ENCODE peak calls at places on chromosome 21, in four cellular contexts. B is lower lobe of right lung, S is activated T-helper 1 cell treated with Interleukin-2 at 50 U/mL for 16 hours, P is anterior cingulate cortex. D is an unnamed sample.

GRCh38 chr21:37532868-37533780 is 166.6 kb downstream of the DYRK1A start:
- DNase-seq in B (no peak), S (no peak), P (no peak), D (no peak)

GRCh38 chr21:28644762-28645161 is 347.9 kb downstream of the LTN1 start:
- DNase-seq in B (no peak), S (no peak), P (no peak), D (no peak)

GRCh38 chr21:33732038-33732437 is 89.7 kb downstream of the ITSN1 start:
- DNase-seq in B (no peak), S (no peak), P (no peak), D (no peak)

GRCh38 chr21:34284613-34285160 is 79.1 kb upstream of the KCNE2 start:
- DNase-seq in B (no peak), S (no peak), P (no peak), D (no peak)

GRCh38 chr21:28822882-28823335 is 169.8 kb downstream of the LTN1 start:
- DNase-seq in B (no peak), S (no peak), P (no peak), D (no peak)

GRCh38 chr21:46442938-46443337 is 15.8 kb upstream of the DIP2A start:
- DNase-seq in B (peak; percentile 29), S (no peak), P (no peak), D (no peak)

GRCh38 chr21:44006017-44006624 is 6.0 kb upstream of the TRAPPC10 start:
- DNase-seq in B (no peak), S (no peak), P (no peak), D (no peak)

GRCh38 chr21:9839011-9839661 is 682.2 kb upstream of the TPTE start:
- DNase-seq in B (peak; percentile 53), S (no peak), P (no peak), D (no peak)